ENCODE peak calls at places on chromosomes 16 and 17, in seven cellular contexts. W is GM12864; M is astrocyte of the cerebellum; A is mesenchymal stem cell; U is stimulated activated CD4-positive, alpha-beta T cell treated with anti-CD3 and anti-CD28 coated beads, Interleukin-15, amount 100 ng/mL, for 24 hours; D is cerebellum; H is left cardiac atrium. Z is an unnamed sample.

GRCh38 chr17:7014995-7015586 is 2.7 kb downstream of the RNASEK start:
- DNase-seq in W (no peak), M (peak), A (peak), U (peak), D (no peak), H (no peak), Z (no peak)

GRCh38 chr16:69118994-69119393 is 13.4 kb downstream of the CHTF8 start:
- DNase-seq in W (no peak), M (no peak), A (no peak), U (no peak), D (no peak), H (no peak), Z (no peak)

GRCh38 chr16:57106767-57107166 is 14.4 kb downstream of the CPNE2 start:
- DNase-seq in W (no peak), M (no peak), A (no peak), U (no peak), D (no peak), H (peak), Z (no peak)

GRCh38 chr17:2872282-2872681 is 76.0 kb downstream of the RAP1GAP2 start:
- DNase-seq in W (no peak), M (no peak), A (no peak), U (no peak), D (no peak), H (no peak), Z (no peak)

GRCh38 chr17:70523407-70523806 is 354.1 kb downstream of the KCNJ2 start:
- DNase-seq in W (no peak), M (no peak), A (no peak), U (no peak), D (no peak), H (no peak), Z (no peak)

GRCh38 chr16:16175296-16175695 is 48.0 kb downstream of the ABCC6 start:
- DNase-seq in W (no peak), M (no peak), A (peak), U (no peak), D (no peak), H (no peak), Z (no peak)

GRCh38 chr16:11916524-11917285 is 949 bp upstream of the GSPT1 start:
- DNase-seq in W (no peak), M (no peak), A (peak), U (no peak), D (no peak), H (no peak), Z (no peak)

GRCh38 chr17:75731086-75731715 is 9.9 kb downstream of the ITGB4 start:
- DNase-seq in W (no peak), M (no peak), A (no peak), U (no peak), D (no peak), H (no peak), Z (no peak)

GRCh38 chr17:48601528-48602430 is 3.0 kb downstream of the HOXB6 start:
- DNase-seq in W (no peak), M (no peak), A (no peak), U (no peak), D (no peak), H (no peak), Z (no peak)

GRCh38 chr16:12398029-12398735 is 405.5 kb downstream of the CPPED1 start:
- DNase-seq in W (no peak), M (peak), A (no peak), U (no peak), D (no peak), H (no peak), Z (no peak)